ENCODE peak calls at places on chromosomes 6 and 20, in seven cellular contexts. Q, N, M, R, C, F and U are unnamed samples.

GRCh38 chr6:12148841-12149240 is 136.7 kb downstream of the HIVEP1 start:
- DNase-seq in Q (no peak), N (no peak), R (no peak), F (no peak), M (no peak), C (no peak), U (no peak)

GRCh38 chr6:18752278-18753057 is 365.3 kb downstream of the RNF144B start:
- DNase-seq in Q (no peak), N (no peak), F (no peak), M (no peak), R (no peak), C (no peak), U (no peak)

GRCh38 chr20:41428285-41428684 is 61.7 kb upstream of the EMILIN3 start:
- DNase-seq in M (no peak), N (peak), Q (no peak), F (no peak), R (no peak), C (no peak), U (no peak)

GRCh38 chr6:69827491-69827890 is 30.7 kb upstream of the LMBRD1 start:
- DNase-seq in M (no peak), R (no peak), N (peak), F (no peak), Q (no peak), C (no peak), U (no peak)

GRCh38 chr6:139608872-139609271 is 234.4 kb upstream of the CITED2 start:
- DNase-seq in C (no peak), R (no peak), F (no peak), M (no peak), N (peak), Q (no peak), U (no peak)

GRCh38 chr20:4774209-4774608 is 52.5 kb downstream of the PRND start:
- DNase-seq in N (no peak), Q (no peak), M (no peak), R (no peak), F (no peak), C (no peak), U (no peak)

GRCh38 chr20:62408640-62409039 is 1.6 kb upstream of the CABLES2 start:
- DNase-seq in N (no peak), Q (no peak), F (no peak), R (no peak), C (no peak), M (no peak), U (no peak)

GRCh38 chr6:22053385-22053997 is 243.3 kb downstream of the PRL start:
- DNase-seq in F (no peak), R (no peak), Q (no peak), M (no peak), N (no peak), C (no peak), U (no peak)

GRCh38 chr6:17032595-17033591 is 69.0 kb upstream of the STMND1 start:
- DNase-seq in M (no peak), C (no peak), F (no peak), N (peak), Q (peak), R (peak), U (no peak)

GRCh38 chr6:50990750-50991446 is 172.2 kb downstream of the TFAP2B start:
- DNase-seq in Q (no peak), F (no peak), R (no peak), C (no peak), M (no peak), N (peak), U (no peak)

GRCh38 chr20:36925234-36925633 is 26.3 kb downstream of the SAMHD1 start:
- DNase-seq in N (no peak), F (no peak), Q (no peak), M (no peak), R (no peak), C (no peak), U (no peak)

GRCh38 chr20:1568166-1568490 is 10.6 kb upstream of the SIRPD start:
- DNase-seq in C (no peak), N (no peak), F (no peak), M (no peak), Q (no peak), R (no peak), U (no peak)

GRCh38 chr6:99348220-99348822 is 1.2 kb downstream of the FAXC start:
- DNase-seq in N (no peak), F (no peak), C (no peak), M (no peak), R (no peak), Q (no peak), U (no peak)

GRCh38 chr6:146775227-146775626 is 176.5 kb downstream of the ADGB start:
- DNase-seq in M (no peak), C (no peak), N (peak), R (no peak), F (no peak), Q (no peak), U (no peak)

GRCh38 chr6:42405025-42405424 is 46.7 kb downstream of the TRERF1 start:
- DNase-seq in C (no peak), F (no peak), N (peak), R (no peak), Q (no peak), M (no peak), U (no peak)

GRCh38 chr20:45958593-45958992 is 13.4 kb downstream of the ZNF335 start:
- DNase-seq in F (no peak), C (no peak), M (no peak), R (no peak), N (no peak), Q (no peak), U (peak)

GRCh38 chr6:119241124-119241491 is 108.5 kb downstream of the MAN1A1 start:
- DNase-seq in N (peak), F (no peak), C (no peak), Q (no peak), M (no peak), R (no peak), U (no peak)

GRCh38 chr6:80382796-80383195 is 276.3 kb downstream of the BCKDHB start:
- DNase-seq in F (no peak), R (no peak), Q (no peak), C (no peak), M (no peak), N (no peak), U (no peak)

GRCh38 chr6:97726378-97726777 is 443.4 kb upstream of the MMS22L start:
- DNase-seq in Q (no peak), F (no peak), R (no peak), M (no peak), C (no peak), N (no peak), U (no peak)

GRCh38 chr6:22892452-22892851 is 323.1 kb downstream of the HDGFL1 start:
- DNase-seq in M (no peak), R (no peak), C (no peak), Q (no peak), N (peak), F (no peak), U (no peak)

GRCh38 chr6:52098649-52099184 is 11.3 kb upstream of the PKHD1 start:
- DNase-seq in Q (no peak), C (no peak), R (no peak), M (no peak), N (no peak), F (no peak), U (no peak)

GRCh38 chr6:70108230-70108629 is 194.7 kb downstream of the COL9A1 start:
- DNase-seq in N (peak), C (no peak), F (no peak), M (no peak), Q (no peak), R (no peak), U (no peak)

GRCh38 chr6:42911171-42912021 is 4.5 kb upstream of the PTCRA start:
- DNase-seq in R (no peak), C (no peak), Q (no peak), F (peak), N (no peak), M (no peak), U (peak)

GRCh38 chr6:113457156-113457555 is 400.0 kb upstream of the MARCKS start:
- DNase-seq in M (no peak), F (no peak), C (peak), Q (no peak), N (peak), R (no peak), U (no peak)

GRCh38 chr6:140773276-140773675 is 1359.4 kb upstream of the GJE1 start:
- DNase-seq in R (no peak), C (no peak), N (peak), F (no peak), M (no peak), Q (no peak), U (no peak)

GRCh38 chr6:14458669-14459266 is 341.2 kb downstream of the CD83 start:
- DNase-seq in R (no peak), Q (no peak), M (no peak), N (peak), F (no peak), C (no peak), U (no peak)

GRCh38 chr20:3461911-3462677 is 8.7 kb upstream of the ATRN start:
- DNase-seq in R (no peak), N (peak), C (peak), F (no peak), Q (no peak), M (no peak), U (no peak)

GRCh38 chr6:4775591-4776492 is at the start of gene CDYL:
- DNase-seq in C (peak), M (peak), Q (peak), R (peak), F (peak), N (peak), U (peak)

GRCh38 chr20:45409531-45410272 is 1.6 kb downstream of the DBNDD2 start:
- DNase-seq in F (no peak), C (peak), M (no peak), N (no peak), Q (no peak), R (no peak), U (no peak)

GRCh38 chr20:17616480-17617211 is 46.8 kb downstream of the DSTN start:
- DNase-seq in R (no peak), C (no peak), Q (peak), M (peak), N (no peak), F (no peak), U (no peak)

GRCh38 chr20:61835301-61835700 is 230.4 kb downstream of the TAF4 start:
- DNase-seq in Q (peak), M (peak), N (no peak), F (no peak), C (no peak), R (no peak), U (peak)

GRCh38 chr6:149329529-149329928 is 12.0 kb downstream of the TAB2 start:
- DNase-seq in R (no peak), Q (no peak), C (no peak), N (no peak), F (no peak), M (no peak), U (no peak)

GRCh38 chr6:170224694-170225660 is 65.9 kb downstream of the DLL1 start:
- DNase-seq in R (peak), Q (no peak), M (peak), C (no peak), F (no peak), N (no peak), U (no peak)

GRCh38 chr6:94446120-94446519 is 1026.8 kb upstream of the EPHA7 start:
- DNase-seq in N (no peak), M (no peak), R (no peak), F (no peak), C (no peak), Q (no peak), U (no peak)

GRCh38 chr6:164247106-164247505 is 832.6 kb downstream of the QKI start:
- DNase-seq in N (peak), R (no peak), Q (no peak), M (no peak), C (no peak), F (no peak), U (no peak)

GRCh38 chr6:31945507-31946369 is at the start of gene CFB:
- DNase-seq in N (peak), C (no peak), F (no peak), M (peak), R (peak), Q (peak), U (no peak)

GRCh38 chr6:118892248-118893094 is 1.5 kb upstream of the ASF1A start:
- DNase-seq in M (no peak), C (no peak), Q (no peak), F (no peak), R (no peak), N (no peak), U (no peak)

GRCh38 chr6:105879146-105879545 is 207.0 kb upstream of the PRDM1 start:
- DNase-seq in Q (no peak), C (no peak), N (no peak), M (no peak), R (no peak), F (no peak), U (no peak)

GRCh38 chr20:46260480-46260879 is 47.8 kb downstream of the CDH22 start:
- DNase-seq in N (no peak), M (no peak), R (peak), Q (peak), C (no peak), F (no peak), U (no peak)

GRCh38 chr6:124903797-124904196 is 58.4 kb upstream of the RNF217 start:
- DNase-seq in C (no peak), Q (no peak), N (no peak), R (no peak), M (no peak), F (no peak), U (no peak)
- TF ChIP-seq CTCF in C (no peak), Q (no peak), N (no peak), R (no peak), M (no peak), F (no peak), U (no peak)

GRCh38 chr6:137764464-137764863 is 102.6 kb upstream of the TNFAIP3 start:
- DNase-seq in Q (no peak), R (no peak), M (no peak), F (no peak), N (peak), C (no peak), U (no peak)
- TF ChIP-seq CTCF in Q (no peak), R (no peak), M (no peak), F (no peak), N (no peak), C (no peak), U (no peak)

GRCh38 chr6:100880149-100880900 is 804 bp downstream of the ASCC3 start:
- DNase-seq in N (peak), Q (no peak), C (no peak), F (no peak), R (peak), M (no peak), U (no peak)

GRCh38 chr6:100881707-100882040 is 545 bp upstream of the ASCC3 start:
- DNase-seq in M (no peak), R (no peak), F (no peak), C (no peak), Q (no peak), N (peak), U (no peak)

GRCh38 chr6:100879317-100879716 is 1.8 kb downstream of the ASCC3 start:
- DNase-seq in R (no peak), Q (no peak), N (no peak), F (no peak), C (no peak), M (no peak), U (no peak)

GRCh38 chr6:100883347-100883746 is 2.2 kb upstream of the ASCC3 start:
- DNase-seq in Q (no peak), F (no peak), N (no peak), C (no peak), R (no peak), M (no peak), U (no peak)

GRCh38 chr6:100880901-100881706 is at the start of gene ASCC3:
- DNase-seq in N (peak), F (peak), M (peak), R (peak), Q (peak), C (peak), U (peak)
- TF ChIP-seq CTCF in N (no peak), F (no peak), M (no peak), R (no peak), Q (no peak), C (no peak), U (no peak)

DNA sequence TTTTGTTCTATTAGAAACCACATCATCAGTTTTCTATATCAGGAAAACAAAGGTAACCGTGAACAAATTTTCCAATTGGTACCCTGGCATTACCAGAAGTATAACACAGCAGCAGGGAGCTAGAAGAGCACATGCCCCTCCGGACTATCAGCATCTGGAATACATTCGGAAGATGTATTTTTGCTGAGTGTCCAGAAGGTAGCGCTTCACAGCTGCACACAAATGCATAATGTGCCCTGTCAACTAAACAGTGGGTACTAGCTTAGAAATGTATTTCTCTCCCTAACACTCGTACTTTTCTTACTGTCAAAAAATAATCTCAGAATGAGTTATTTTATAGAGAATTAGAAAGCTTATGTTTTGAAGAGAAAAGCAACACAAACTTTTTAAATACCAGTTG is 77.6 kb downstream of the HUS1B start:
- DNase-seq in C (no peak), F (no peak), N (peak), M (no peak), R (no peak), Q (no peak), U (no peak)
- TF ChIP-seq CTCF in C (peak), F (peak), N (peak), M (no peak), R (no peak), Q (no peak), U (peak)

DNA sequence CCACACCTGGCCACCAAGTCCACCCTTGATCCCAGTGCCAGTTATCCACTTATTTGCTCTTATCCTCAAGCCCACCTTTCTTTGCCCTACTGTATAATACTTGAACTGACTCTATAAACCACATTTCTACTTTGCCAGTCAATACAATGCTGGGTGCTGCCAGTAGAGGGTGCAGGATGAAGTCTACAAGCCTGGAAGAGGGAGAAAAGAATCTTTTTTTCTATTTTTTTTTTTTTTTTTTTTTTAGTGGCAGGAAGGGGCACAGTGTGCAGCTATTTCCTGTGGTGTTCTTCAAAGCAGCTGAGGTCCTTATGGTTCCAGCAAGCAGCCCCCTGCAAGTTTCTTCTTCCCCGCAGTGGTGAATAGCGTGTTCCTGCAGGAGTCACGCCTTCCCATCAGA is 22.2 kb upstream of the GABRR1 start:
- DNase-seq in M (no peak), C (no peak), F (no peak), N (peak), Q (no peak), R (no peak), U (no peak)
- TF ChIP-seq CTCF in M (no peak), C (peak), F (peak), N (peak), Q (peak), R (no peak), U (peak)

GRCh38 chr6:39092124-39092523 is 22.9 kb downstream of the SAYSD1 start:
- DNase-seq in F (no peak), Q (no peak), N (no peak), R (no peak), C (no peak), M (no peak), U (no peak)
- TF ChIP-seq CTCF in F (no peak), Q (no peak), N (no peak), R (no peak), C (no peak), M (no peak), U (no peak)

GRCh38 chr20:33839591-33839990 is 28.4 kb downstream of the CHMP4B start:
- DNase-seq in R (no peak), N (no peak), F (no peak), M (peak), Q (peak), C (no peak), U (no peak)

GRCh38 chr20:33837096-33837830 is 26.1 kb downstream of the CHMP4B start:
- DNase-seq in C (no peak), N (no peak), R (no peak), Q (no peak), M (no peak), F (no peak), U (no peak)

GRCh38 chr20:33840759-33841438 is 29.8 kb downstream of the CHMP4B start:
- DNase-seq in M (no peak), R (no peak), Q (no peak), C (no peak), F (no peak), N (no peak), U (no peak)

GRCh38 chr20:33835773-33836172 is 24.6 kb downstream of the CHMP4B start:
- DNase-seq in N (peak), F (no peak), Q (no peak), C (no peak), M (no peak), R (no peak), U (no peak)

DNA sequence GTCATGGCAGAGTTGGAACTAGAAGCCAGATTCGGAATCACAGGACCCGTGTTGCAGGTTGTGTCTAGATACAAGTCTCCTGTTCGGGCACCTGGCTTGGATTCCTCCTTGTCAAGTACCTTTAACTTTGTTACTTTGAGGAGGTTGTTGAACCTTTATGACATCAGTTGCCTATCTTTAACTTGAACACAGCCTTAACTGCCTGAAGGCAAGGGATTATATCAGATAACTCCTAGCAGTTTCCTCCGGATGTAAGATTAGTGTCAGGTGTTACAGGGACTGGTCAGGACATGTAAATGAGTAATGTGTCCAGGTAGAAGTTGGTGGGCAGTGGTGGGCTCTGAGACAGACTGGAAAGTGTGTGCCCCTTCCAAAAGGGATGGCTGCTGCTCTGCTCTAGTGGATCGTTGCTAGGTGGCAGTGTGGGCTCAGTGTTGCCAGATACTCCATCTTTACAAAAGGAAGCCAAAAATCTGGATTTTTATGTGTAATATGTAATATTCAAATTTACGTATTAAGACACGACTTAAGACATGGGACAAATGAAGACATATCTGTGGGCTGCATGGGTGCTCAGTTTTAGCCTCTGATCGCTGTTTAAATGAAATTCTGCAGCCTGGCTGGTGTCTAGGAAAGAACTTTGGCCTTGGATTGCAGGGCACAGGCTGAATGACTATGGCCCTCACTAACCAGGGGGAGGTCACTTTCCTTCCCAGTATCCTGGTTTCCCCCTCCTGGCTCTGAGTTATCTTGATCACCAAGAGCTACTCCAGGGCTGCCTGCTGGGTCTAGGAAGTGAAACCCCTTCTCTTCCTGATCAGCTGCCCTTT is 27.1 kb downstream of the CHMP4B start:
- DNase-seq in C (no peak), Q (no peak), N (no peak), M (no peak), F (no peak), R (no peak), U (no peak)
- TF ChIP-seq CTCF in C (no peak), Q (no peak), N (no peak), M (no peak), F (no peak), R (no peak), U (peak)

DNA sequence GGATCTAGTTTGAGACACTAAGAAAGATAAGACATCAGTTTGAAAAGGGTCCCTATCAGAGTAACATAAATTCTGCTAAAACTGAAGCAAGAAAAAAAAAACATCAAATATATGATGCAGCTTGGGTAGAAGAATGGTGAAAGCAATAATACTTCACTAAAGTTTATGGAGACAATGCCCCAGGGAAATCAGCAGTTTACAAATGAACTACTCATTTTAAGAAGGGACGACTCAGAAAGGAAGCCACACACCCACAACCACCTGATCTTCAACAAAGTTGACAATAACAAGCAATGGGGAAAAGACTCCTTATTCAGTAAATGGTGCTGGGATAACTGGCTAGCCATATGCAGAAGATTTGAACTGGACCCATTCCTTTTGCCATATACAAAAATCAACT is 143.5 kb downstream of the TPBG start:
- DNase-seq in C (no peak), M (no peak), R (no peak), Q (no peak), N (peak), F (no peak), U (no peak)
- TF ChIP-seq CTCF in C (no peak), M (no peak), R (no peak), Q (no peak), N (no peak), F (no peak), U (no peak)

GRCh38 chr6:41224800-41225199 is 3.3 kb upstream of the TREML4 start:
- DNase-seq in Q (no peak), R (no peak), M (no peak), F (no peak), N (no peak), C (no peak), U (no peak)
- TF ChIP-seq CTCF in Q (no peak), R (no peak), M (no peak), F (no peak), N (no peak), C (no peak), U (no peak)